ENCODE peak calls at places on chromosomes 1 and 21, in six cellular contexts. One of them, this sample, is unnamed.

GRCh38 chr1:154220970-154221814 is 437 bp downstream of the UBAP2L start:
- DNase-seq in tibial nerve: peak
- DNase-seq in HFF-Myc: no peak
- DNase-seq in psoas muscle: peak
- DNase-seq in heart right ventricle: peak
- DNase-seq in fibroblast of mammary gland: peak
- DNase-seq in this sample: peak

GRCh38 chr1:115041654-115042053 is 12.0 kb downstream of the TSHB start:
- DNase-seq in fibroblast of mammary gland: peak
- DNase-seq in HFF-Myc: no peak
- DNase-seq in tibial nerve: no peak
- DNase-seq in psoas muscle: no peak
- DNase-seq in heart right ventricle: no peak
- DNase-seq in this sample: no peak

GRCh38 chr1:39656416-39656815 is 15.5 kb downstream of the NT5C1A start:
- DNase-seq in HFF-Myc: no peak
- DNase-seq in fibroblast of mammary gland: no peak
- DNase-seq in psoas muscle: no peak
- DNase-seq in heart right ventricle: no peak
- DNase-seq in tibial nerve: no peak
- DNase-seq in this sample: no peak

GRCh38 chr1:173669491-173669941 is at the start of gene ANKRD45:
- DNase-seq in heart right ventricle: peak
- DNase-seq in psoas muscle: no peak
- DNase-seq in HFF-Myc: peak
- DNase-seq in tibial nerve: no peak
- DNase-seq in fibroblast of mammary gland: peak
- DNase-seq in this sample: peak

GRCh38 chr1:86478747-86479146 is 10.0 kb downstream of the CLCA1 start:
- DNase-seq in HFF-Myc: no peak
- DNase-seq in tibial nerve: no peak
- DNase-seq in psoas muscle: no peak
- DNase-seq in heart right ventricle: no peak
- DNase-seq in fibroblast of mammary gland: peak
- DNase-seq in this sample: no peak

GRCh38 chr1:27981146-27981545 is 21.4 kb downstream of the XKR8 start:
- DNase-seq in psoas muscle: no peak
- DNase-seq in fibroblast of mammary gland: no peak
- DNase-seq in HFF-Myc: no peak
- DNase-seq in tibial nerve: no peak
- DNase-seq in heart right ventricle: no peak
- DNase-seq in this sample: no peak

GRCh38 chr21:35400233-35400939 is 351.3 kb upstream of the RUNX1 start:
- DNase-seq in HFF-Myc: peak
- DNase-seq in psoas muscle: no peak
- DNase-seq in heart right ventricle: no peak
- DNase-seq in tibial nerve: no peak
- DNase-seq in fibroblast of mammary gland: peak
- DNase-seq in this sample: no peak

GRCh38 chr21:36100971-36101641 is 31.3 kb downstream of the CBR1 start:
- DNase-seq in tibial nerve: no peak
- DNase-seq in psoas muscle: no peak
- DNase-seq in heart right ventricle: no peak
- DNase-seq in HFF-Myc: no peak
- DNase-seq in fibroblast of mammary gland: no peak
- DNase-seq in this sample: no peak

GRCh38 chr21:37005548-37006242 is 807 bp upstream of the RIPPLY3 start:
- DNase-seq in heart right ventricle: no peak
- DNase-seq in psoas muscle: no peak
- DNase-seq in HFF-Myc: no peak
- DNase-seq in tibial nerve: no peak
- DNase-seq in fibroblast of mammary gland: no peak
- DNase-seq in this sample: no peak

GRCh38 chr1:180131510-180131909 is 23.2 kb upstream of the QSOX1 start:
- DNase-seq in fibroblast of mammary gland: peak
- DNase-seq in heart right ventricle: no peak
- DNase-seq in psoas muscle: peak
- DNase-seq in tibial nerve: no peak
- DNase-seq in HFF-Myc: no peak
- DNase-seq in this sample: no peak

GRCh38 chr1:119887428-119887827 is 8.9 kb downstream of the ADAM30 start:
- DNase-seq in HFF-Myc: no peak
- DNase-seq in psoas muscle: no peak
- DNase-seq in tibial nerve: no peak
- DNase-seq in fibroblast of mammary gland: no peak
- DNase-seq in heart right ventricle: no peak
- DNase-seq in this sample: no peak

GRCh38 chr1:41627491-41628280 is 143.2 kb upstream of the EDN2 start:
- DNase-seq in fibroblast of mammary gland: no peak
- DNase-seq in HFF-Myc: no peak
- DNase-seq in psoas muscle: no peak
- DNase-seq in tibial nerve: no peak
- DNase-seq in heart right ventricle: no peak
- DNase-seq in this sample: no peak

GRCh38 chr1:203048555-203049051 is 22.3 kb downstream of the PPFIA4 start:
- DNase-seq in HFF-Myc: no peak
- DNase-seq in heart right ventricle: no peak
- DNase-seq in psoas muscle: no peak
- DNase-seq in fibroblast of mammary gland: no peak
- DNase-seq in tibial nerve: no peak
- DNase-seq in this sample: peak

GRCh38 chr1:232610187-232610901 is 19.6 kb downstream of the SIPA1L2 start:
- DNase-seq in fibroblast of mammary gland: no peak
- DNase-seq in HFF-Myc: no peak
- DNase-seq in heart right ventricle: peak
- DNase-seq in tibial nerve: no peak
- DNase-seq in psoas muscle: no peak
- DNase-seq in this sample: no peak

GRCh38 chr1:64038965-64039926 is 164.2 kb upstream of the UBE2U start:
- DNase-seq in fibroblast of mammary gland: peak
- DNase-seq in tibial nerve: peak
- DNase-seq in heart right ventricle: no peak
- DNase-seq in psoas muscle: peak
- DNase-seq in HFF-Myc: peak
- DNase-seq in this sample: peak

GRCh38 chr1:53584446-53585102 is 125.4 kb downstream of the DMRTB1 start:
- DNase-seq in HFF-Myc: no peak
- DNase-seq in psoas muscle: no peak
- DNase-seq in fibroblast of mammary gland: no peak
- DNase-seq in tibial nerve: no peak
- DNase-seq in heart right ventricle: no peak
- DNase-seq in this sample: no peak

GRCh38 chr21:43721225-43721605 is 2.3 kb downstream of the PDXK start:
- DNase-seq in tibial nerve: no peak
- DNase-seq in fibroblast of mammary gland: no peak
- DNase-seq in heart right ventricle: no peak
- DNase-seq in psoas muscle: no peak
- DNase-seq in HFF-Myc: no peak
- DNase-seq in this sample: no peak

GRCh38 chr1:64077281-64077940 is 126.0 kb upstream of the UBE2U start:
- DNase-seq in heart right ventricle: no peak
- DNase-seq in tibial nerve: no peak
- DNase-seq in fibroblast of mammary gland: no peak
- DNase-seq in HFF-Myc: no peak
- DNase-seq in psoas muscle: no peak
- DNase-seq in this sample: no peak

GRCh38 chr1:193463518-193463917 is 277.1 kb upstream of the B3GALT2 start:
- DNase-seq in tibial nerve: no peak
- DNase-seq in heart right ventricle: no peak
- DNase-seq in fibroblast of mammary gland: no peak
- DNase-seq in HFF-Myc: no peak
- DNase-seq in psoas muscle: no peak
- DNase-seq in this sample: no peak

GRCh38 chr1:230113605-230114241 is 46.7 kb downstream of the GALNT2 start:
- DNase-seq in tibial nerve: no peak
- DNase-seq in heart right ventricle: no peak
- DNase-seq in psoas muscle: peak
- DNase-seq in HFF-Myc: peak
- DNase-seq in fibroblast of mammary gland: peak
- DNase-seq in this sample: no peak

GRCh38 chr1:244599937-244600350 is 53.0 kb upstream of the DESI2 start:
- DNase-seq in heart right ventricle: no peak
- DNase-seq in tibial nerve: no peak
- DNase-seq in HFF-Myc: peak
- DNase-seq in psoas muscle: no peak
- DNase-seq in fibroblast of mammary gland: peak
- DNase-seq in this sample: no peak

GRCh38 chr1:239025997-239026694 is 360.2 kb upstream of the CHRM3 start:
- DNase-seq in heart right ventricle: no peak
- DNase-seq in tibial nerve: no peak
- DNase-seq in HFF-Myc: no peak
- DNase-seq in psoas muscle: no peak
- DNase-seq in fibroblast of mammary gland: no peak
- DNase-seq in this sample: no peak

GRCh38 chr1:8423702-8424538 is 106.0 kb downstream of the SLC45A1 start:
- DNase-seq in HFF-Myc: no peak
- DNase-seq in fibroblast of mammary gland: peak
- DNase-seq in psoas muscle: peak
- DNase-seq in heart right ventricle: peak
- DNase-seq in tibial nerve: no peak
- DNase-seq in this sample: peak

GRCh38 chr1:35085421-35085820 is 6.2 kb downstream of the ZMYM1 start:
- DNase-seq in heart right ventricle: no peak
- DNase-seq in tibial nerve: no peak
- DNase-seq in psoas muscle: no peak
- DNase-seq in fibroblast of mammary gland: no peak
- DNase-seq in HFF-Myc: no peak
- DNase-seq in this sample: no peak

GRCh38 chr1:77673030-77673429 is 9.4 kb downstream of the ZZZ3 start:
- DNase-seq in tibial nerve: no peak
- DNase-seq in HFF-Myc: no peak
- DNase-seq in fibroblast of mammary gland: no peak
- DNase-seq in heart right ventricle: no peak
- DNase-seq in psoas muscle: no peak
- DNase-seq in this sample: no peak

GRCh38 chr1:22886211-22886610 is 86.5 kb downstream of the LACTBL1 start:
- DNase-seq in psoas muscle: no peak
- DNase-seq in tibial nerve: no peak
- DNase-seq in fibroblast of mammary gland: peak
- DNase-seq in HFF-Myc: no peak
- DNase-seq in heart right ventricle: no peak
- DNase-seq in this sample: no peak

GRCh38 chr1:185998391-185998790 is 264.2 kb downstream of the HMCN1 start:
- DNase-seq in fibroblast of mammary gland: no peak
- DNase-seq in HFF-Myc: no peak
- DNase-seq in heart right ventricle: no peak
- DNase-seq in tibial nerve: no peak
- DNase-seq in psoas muscle: peak
- DNase-seq in this sample: no peak
- TF ChIP-seq CTCF in fibroblast of mammary gland: no peak
- TF ChIP-seq CTCF in HFF-Myc: no peak
- TF ChIP-seq CTCF in heart right ventricle: no peak
- TF ChIP-seq CTCF in tibial nerve: no peak
- TF ChIP-seq CTCF in psoas muscle: no peak
- TF ChIP-seq CTCF in this sample: no peak

DNA sequence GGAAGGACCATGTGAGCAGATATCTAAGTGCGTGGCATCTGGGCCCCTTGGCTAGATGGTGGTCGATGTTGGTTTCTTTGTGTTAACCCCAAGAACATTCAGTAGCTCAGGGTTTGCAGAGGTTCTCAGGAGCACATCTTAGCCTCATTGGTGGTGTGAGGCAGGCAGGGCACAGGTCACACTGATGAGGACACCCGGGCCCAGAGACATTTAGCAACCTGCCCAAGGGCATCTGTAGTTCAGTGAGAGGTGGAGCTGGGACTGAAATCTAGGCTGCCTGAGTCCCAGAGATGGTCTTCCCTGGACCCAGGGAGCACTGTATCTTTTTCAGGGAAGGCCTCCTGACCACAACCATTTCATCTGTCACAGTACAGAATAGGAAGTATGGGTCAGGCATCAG is 859 bp upstream of the SLC5A9 start:
- DNase-seq in tibial nerve: no peak
- DNase-seq in heart right ventricle: no peak
- DNase-seq in HFF-Myc: no peak
- DNase-seq in psoas muscle: no peak
- DNase-seq in fibroblast of mammary gland: no peak
- DNase-seq in this sample: no peak
- TF ChIP-seq CTCF in tibial nerve: no peak
- TF ChIP-seq CTCF in heart right ventricle: no peak
- TF ChIP-seq CTCF in HFF-Myc: no peak
- TF ChIP-seq CTCF in psoas muscle: no peak
- TF ChIP-seq CTCF in fibroblast of mammary gland: no peak
- TF ChIP-seq CTCF in this sample: no peak

DNA sequence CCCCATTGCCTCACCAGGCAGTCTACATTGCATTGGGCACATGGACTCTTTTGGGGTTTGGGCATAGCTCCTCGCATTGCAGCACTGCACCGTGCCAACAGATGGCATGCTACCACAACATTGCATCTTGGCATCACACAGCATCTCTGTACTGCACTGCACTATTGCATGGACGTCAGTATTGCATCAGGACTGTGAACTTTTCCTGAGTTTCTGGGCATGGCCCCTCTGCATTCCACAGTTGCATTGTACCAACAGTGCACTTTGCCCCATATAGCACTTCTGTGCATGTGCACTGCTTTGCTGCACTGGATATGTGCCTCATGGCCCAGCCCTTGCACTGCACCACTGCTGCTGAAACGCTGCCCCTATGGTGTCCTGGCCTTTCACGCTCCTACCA is 9.6 kb downstream of the PTPRU start:
- DNase-seq in HFF-Myc: no peak
- DNase-seq in tibial nerve: no peak
- DNase-seq in psoas muscle: no peak
- DNase-seq in fibroblast of mammary gland: peak
- DNase-seq in heart right ventricle: no peak
- DNase-seq in this sample: no peak
- TF ChIP-seq CTCF in HFF-Myc: peak
- TF ChIP-seq CTCF in tibial nerve: no peak
- TF ChIP-seq CTCF in psoas muscle: no peak
- TF ChIP-seq CTCF in fibroblast of mammary gland: peak
- TF ChIP-seq CTCF in heart right ventricle: peak
- TF ChIP-seq CTCF in this sample: no peak

GRCh38 chr1:29368936-29369932 is 132.9 kb downstream of the PTPRU start:
- DNase-seq in psoas muscle: no peak
- DNase-seq in tibial nerve: no peak
- DNase-seq in heart right ventricle: no peak
- DNase-seq in HFF-Myc: no peak
- DNase-seq in fibroblast of mammary gland: no peak
- DNase-seq in this sample: no peak
- TF ChIP-seq CTCF in psoas muscle: no peak
- TF ChIP-seq CTCF in tibial nerve: no peak
- TF ChIP-seq CTCF in heart right ventricle: no peak
- TF ChIP-seq CTCF in HFF-Myc: no peak
- TF ChIP-seq CTCF in fibroblast of mammary gland: no peak
- TF ChIP-seq CTCF in this sample: no peak

This sample was measured in mesothelial cell of epicardium.